ENCODE peak calls at places on chromosomes 5 and 9, in nine cellular contexts. A is H9, D is spleen, V is SJSA1, F is PC-3, Q is neuronal stem cell, P is prostate gland, C is cardiac muscle cell, S is right atrium auricular region. N is an unnamed sample. For H3K4me1, the result is how much of the 10 kb centered on the place peaks cover.

GRCh38 chr5:35129921-35130485 is 82.3 kb upstream of the AGXT2 start:
- DNase-seq in V (no peak), A (no peak), P (peak), Q (no peak), F (peak), S (no peak), C (peak), D (no peak), N (peak)

GRCh38 chr5:119343766-119344165 is 12.1 kb upstream of the TNFAIP8 start:
- DNase-seq in D (no peak), V (peak), P (no peak), F (no peak), Q (no peak), A (no peak), S (no peak), C (peak), N (no peak)

GRCh38 chr9:118630931-118631595 is 738.2 kb downstream of the BRINP1 start:
- DNase-seq in P (no peak), F (no peak), Q (no peak), V (no peak), S (no peak), C (no peak), D (no peak), A (no peak), N (peak)

GRCh38 chr5:132363431-132364112 is 5.9 kb upstream of the SLC22A5 start:
- DNase-seq in V (peak), P (peak), D (no peak), F (peak), S (peak), Q (no peak), C (peak), A (no peak), N (peak)

GRCh38 chr9:101738566-101739183 is at the start of gene GRIN3A:
- DNase-seq in F (no peak), C (no peak), D (no peak), A (peak), S (no peak), P (peak), V (no peak), Q (peak), N (no peak)

GRCh38 chr9:13358128-13358527 is 78.6 kb upstream of the MPDZ start:
- DNase-seq in F (peak), P (no peak), D (no peak), C (peak), V (peak), A (no peak), Q (no peak), S (no peak), N (peak)

GRCh38 chr5:169071-169727 is 22.1 kb upstream of the LRRC14B start:
- DNase-seq in F (peak), D (peak), C (peak), A (no peak), S (peak), V (no peak), Q (no peak), P (no peak), N (no peak)

GRCh38 chr9:100455470-100455869 is 17.5 kb upstream of the TMEFF1 start:
- DNase-seq in Q (no peak), V (no peak), A (no peak), S (no peak), F (no peak), P (no peak), C (peak), D (no peak), N (no peak)

GRCh38 chr9:130549093-130549735 is 30.2 kb upstream of the FUBP3 start:
- DNase-seq in P (no peak), F (peak), S (no peak), C (no peak), A (no peak), V (no peak), D (no peak), Q (no peak), N (no peak)

GRCh38 chr5:73856972-73857371 is 231.0 kb downstream of the ARHGEF28 start:
- DNase-seq in C (peak), P (no peak), S (no peak), Q (no peak), F (no peak), V (peak), A (no peak), D (no peak), N (no peak)

GRCh38 chr9:106799146-106799545 is 63.8 kb upstream of the ZNF462 start:
- DNase-seq in P (no peak), F (peak), D (no peak), S (no peak), A (no peak), C (peak), V (peak), Q (no peak), N (peak)

GRCh38 chr9:86494644-86495081 is 140.5 kb upstream of the TUT7 start:
- DNase-seq in A (no peak), C (peak), F (no peak), S (no peak), P (no peak), Q (no peak), V (no peak), D (no peak), N (peak)

GRCh38 chr5:112752335-112752734 is 14.7 kb downstream of the APC start:
- DNase-seq in Q (no peak), D (no peak), A (no peak), V (no peak), P (no peak), C (no peak), S (no peak), F (no peak), N (no peak)

GRCh38 chr5:126015244-126016054 is 407.8 kb upstream of the GRAMD2B start:
- DNase-seq in V (peak), A (no peak), F (peak), D (no peak), P (no peak), Q (no peak), C (peak), S (no peak), N (peak)

GRCh38 chr9:115117999-115118470 is at the start of gene TNC:
- DNase-seq in A (peak), S (peak), F (peak), V (no peak), P (peak), Q (peak), D (peak), C (peak), N (peak)

GRCh38 chr9:26809795-26810194 is 82.8 kb downstream of the CAAP1 start:
- DNase-seq in D (no peak), F (peak), V (no peak), S (no peak), A (no peak), P (no peak), Q (no peak), C (peak), N (peak)

GRCh38 chr9:135456436-135457104 is 23.0 kb upstream of the PPP1R26 start:
- DNase-seq in S (no peak), D (no peak), A (no peak), V (no peak), F (no peak), C (no peak), Q (no peak), P (no peak), N (no peak)

GRCh38 chr5:141199359-141200235 is at the start of gene PCDHB11:
- DNase-seq in C (no peak), Q (no peak), A (no peak), D (no peak), S (no peak), F (peak), V (no peak), P (no peak), N (no peak)

GRCh38 chr9:109923371-109923770 is 143.4 kb downstream of the PALM2AKAP2 start:
- DNase-seq in V (no peak), C (peak), A (no peak), Q (no peak), S (no peak), F (peak), D (no peak), P (peak), N (no peak)

GRCh38 chr5:158163836-158164572 is 305.1 kb upstream of the CLINT1 start:
- DNase-seq in S (no peak), D (no peak), Q (no peak), V (no peak), F (no peak), P (no peak), A (no peak), C (peak), N (no peak)

GRCh38 chr9:133819923-133820322 is 81.8 kb upstream of the SARDH start:
- DNase-seq in C (no peak), F (no peak), A (no peak), P (no peak), V (no peak), Q (no peak), D (no peak), S (no peak), N (no peak)

GRCh38 chr5:38347896-38348295 is 89.5 kb downstream of the EGFLAM start:
- DNase-seq in C (no peak), Q (no peak), F (no peak), P (no peak), D (no peak), V (no peak), S (no peak), A (no peak), N (no peak)

GRCh38 chr5:163585206-163585605 is 79.8 kb downstream of the MAT2B start:
- DNase-seq in C (no peak), P (no peak), Q (no peak), V (peak), D (no peak), F (peak), S (no peak), A (no peak), N (peak)

GRCh38 chr5:172009536-172010270 is 3.3 kb upstream of the FBXW11 start:
- DNase-seq in Q (no peak), V (no peak), D (no peak), C (peak), A (no peak), P (no peak), F (no peak), S (no peak), N (no peak)

GRCh38 chr5:141973871-141974595 is 5.1 kb downstream of the RNF14 start:
- DNase-seq in D (no peak), Q (no peak), S (no peak), A (no peak), C (peak), V (peak), P (no peak), F (peak), N (no peak)

GRCh38 chr5:159912033-159912800 is 4.1 kb upstream of the ADRA1B start:
- DNase-seq in C (peak), A (no peak), P (no peak), S (no peak), F (peak), Q (no peak), V (peak), D (no peak), N (no peak)

GRCh38 chr9:73565833-73566465 is 414.3 kb downstream of the ANXA1 start:
- DNase-seq in A (peak), Q (no peak), F (peak), P (no peak), D (no peak), S (no peak), C (peak), V (peak), N (peak)

GRCh38 chr9:124661184-124661755 is 109.8 kb downstream of the NR6A1 start:
- DNase-seq in Q (no peak), D (no peak), V (no peak), P (no peak), C (no peak), S (no peak), F (no peak), A (no peak), N (no peak)

GRCh38 chr5:88743231-88743879 is 139.6 kb downstream of the MEF2C start:
- DNase-seq in Q (no peak), V (no peak), P (no peak), S (no peak), C (peak), A (no peak), D (no peak), F (peak), N (no peak)

GRCh38 chr5:119267958-119268386 is 87.8 kb upstream of the TNFAIP8 start:
- DNase-seq in D (peak), V (peak), F (peak), P (peak), A (peak), Q (peak), C (peak), S (peak), N (peak)

DNA sequence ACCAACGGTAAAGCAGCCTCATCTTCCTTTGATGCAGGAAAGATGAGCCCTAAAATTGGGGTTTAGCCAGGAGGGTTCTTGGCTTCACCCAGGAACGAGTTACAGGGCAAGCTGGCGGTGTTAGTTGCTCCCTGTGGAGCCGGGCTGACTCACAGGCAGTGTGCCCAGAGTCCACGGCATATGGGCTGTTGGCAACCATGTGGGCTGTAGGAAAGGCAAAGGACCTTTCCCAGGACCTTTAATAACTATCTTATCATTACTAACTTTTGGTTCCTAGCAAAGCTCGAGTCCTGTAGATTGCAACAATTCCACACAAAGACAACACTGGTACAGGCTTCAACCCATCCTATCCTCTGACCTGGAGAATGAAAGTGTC is 29.8 kb upstream of the CLPTM1L start:
- DNase-seq in F (peak), V (no peak), D (peak), P (no peak), S (no peak), Q (no peak), C (peak), A (no peak), N (no peak)
- H3K4me1 ChIP-seq in F (under half), V (under half), D (under half), P (under half), S (under half), Q (under half), C (under half), A (under half), N (under half)

GRCh38 chr9:129145316-129145715 is 32.7 kb downstream of the IER5L start:
- DNase-seq in C (peak), Q (no peak), A (no peak), P (no peak), D (no peak), S (no peak), F (no peak), V (no peak), N (no peak)
- H3K4me1 ChIP-seq in C (half or more), Q (half or more), A (under half), P (under half), D (half or more), S (under half), F (under half), V (half or more), N (under half)

GRCh38 chr9:121721770-121722169 is 70.3 kb downstream of the DAB2IP start:
- DNase-seq in S (no peak), A (no peak), P (no peak), Q (no peak), F (no peak), V (no peak), D (no peak), C (no peak), N (no peak)

GRCh38 chr9:121718063-121718462 is 66.6 kb downstream of the DAB2IP start:
- DNase-seq in S (no peak), P (no peak), F (no peak), A (no peak), D (no peak), V (no peak), C (peak), Q (peak), N (no peak)

GRCh38 chr9:121718501-121718900 is 67.1 kb downstream of the DAB2IP start:
- DNase-seq in Q (no peak), F (no peak), D (no peak), P (no peak), A (no peak), C (no peak), V (no peak), S (no peak), N (peak)

GRCh38 chr9:121720992-121721350 is 69.5 kb downstream of the DAB2IP start:
- DNase-seq in D (no peak), A (no peak), C (no peak), F (peak), P (no peak), Q (no peak), V (no peak), S (no peak), N (no peak)

GRCh38 chr9:121720311-121720991 is 69.0 kb downstream of the DAB2IP start:
- DNase-seq in F (peak), C (no peak), D (no peak), S (no peak), V (no peak), P (no peak), Q (no peak), A (no peak), N (peak)
- H3K4me1 ChIP-seq in F (under half), C (under half), D (under half), S (under half), V (under half), P (under half), Q (under half), A (under half), N (under half)

DNA sequence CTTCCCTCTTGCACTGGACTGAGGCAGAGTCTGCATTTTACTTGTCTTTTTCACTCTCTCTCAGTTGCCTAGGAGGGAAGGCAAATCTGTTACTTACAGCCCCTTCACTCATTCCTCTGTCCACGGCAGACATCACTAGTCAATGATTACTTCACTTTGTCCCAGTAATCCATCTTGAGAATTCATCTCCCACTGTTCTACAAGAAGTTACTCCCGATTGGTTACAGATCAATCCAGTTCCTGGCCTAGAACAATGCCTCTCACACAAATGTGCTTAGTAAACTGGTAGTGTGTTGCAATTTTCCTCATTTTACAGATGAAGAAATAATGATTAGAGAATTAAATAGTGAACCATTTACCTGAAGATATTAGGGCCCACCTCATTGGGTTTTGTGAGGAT is 49.7 kb upstream of the SPATA31D4 start:
- DNase-seq in F (no peak), S (no peak), C (no peak), V (no peak), A (no peak), Q (no peak), D (no peak), P (no peak), N (no peak)
- H3K4me1 ChIP-seq in F (under half), S (under half), C (under half), V (under half), A (under half), Q (under half), D (under half), P (under half), N (under half)

DNA sequence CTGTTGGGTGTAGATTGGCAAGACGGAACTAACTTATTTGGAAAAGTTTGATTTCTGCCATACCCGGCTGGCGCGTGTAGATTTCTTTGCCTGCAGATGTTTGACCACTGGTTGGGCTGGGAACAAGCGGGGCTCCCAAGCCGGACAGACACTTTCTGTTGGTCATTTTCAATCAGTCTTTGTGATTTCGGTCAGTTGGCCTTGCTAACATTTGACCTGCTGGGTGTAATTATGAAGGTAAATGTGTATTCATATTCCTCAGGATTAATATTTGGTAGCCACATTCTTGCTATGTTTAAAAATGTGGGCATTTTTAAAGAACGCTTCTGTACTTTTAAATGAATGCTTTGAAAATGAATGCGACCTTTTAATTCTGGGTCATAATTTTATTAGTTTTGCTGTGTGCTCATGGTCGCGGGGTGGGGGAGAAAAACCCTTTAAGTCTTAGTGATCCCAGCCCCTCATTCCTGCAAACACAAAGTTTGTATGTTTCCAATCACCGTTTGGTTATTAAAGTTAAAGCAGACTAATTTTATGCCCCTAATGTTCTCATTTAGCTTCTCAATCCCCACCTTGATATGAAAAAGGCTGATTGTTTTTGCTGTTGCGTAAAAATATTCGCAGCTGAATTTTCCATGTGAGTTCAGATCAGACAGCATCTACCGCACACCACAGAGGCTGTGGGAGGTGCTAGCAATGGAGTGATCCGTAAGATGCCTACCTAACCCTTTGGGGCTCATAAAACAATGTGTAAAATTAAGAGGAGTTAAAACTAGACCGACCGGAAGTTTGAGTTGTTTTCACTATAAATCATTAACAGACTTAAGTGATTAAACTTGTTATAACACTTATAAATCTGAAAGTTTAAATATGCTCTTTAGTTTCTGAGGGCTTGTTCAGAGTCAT is 1.5 kb downstream of the RASGRF2 start:
- DNase-seq in P (no peak), V (peak), C (no peak), S (no peak), D (no peak), F (no peak), Q (peak), A (no peak), N (no peak)
- H3K4me1 ChIP-seq in P (under half), V (half or more), C (under half), S (under half), D (half or more), F (under half), Q (under half), A (under half), N (under half)

DNA sequence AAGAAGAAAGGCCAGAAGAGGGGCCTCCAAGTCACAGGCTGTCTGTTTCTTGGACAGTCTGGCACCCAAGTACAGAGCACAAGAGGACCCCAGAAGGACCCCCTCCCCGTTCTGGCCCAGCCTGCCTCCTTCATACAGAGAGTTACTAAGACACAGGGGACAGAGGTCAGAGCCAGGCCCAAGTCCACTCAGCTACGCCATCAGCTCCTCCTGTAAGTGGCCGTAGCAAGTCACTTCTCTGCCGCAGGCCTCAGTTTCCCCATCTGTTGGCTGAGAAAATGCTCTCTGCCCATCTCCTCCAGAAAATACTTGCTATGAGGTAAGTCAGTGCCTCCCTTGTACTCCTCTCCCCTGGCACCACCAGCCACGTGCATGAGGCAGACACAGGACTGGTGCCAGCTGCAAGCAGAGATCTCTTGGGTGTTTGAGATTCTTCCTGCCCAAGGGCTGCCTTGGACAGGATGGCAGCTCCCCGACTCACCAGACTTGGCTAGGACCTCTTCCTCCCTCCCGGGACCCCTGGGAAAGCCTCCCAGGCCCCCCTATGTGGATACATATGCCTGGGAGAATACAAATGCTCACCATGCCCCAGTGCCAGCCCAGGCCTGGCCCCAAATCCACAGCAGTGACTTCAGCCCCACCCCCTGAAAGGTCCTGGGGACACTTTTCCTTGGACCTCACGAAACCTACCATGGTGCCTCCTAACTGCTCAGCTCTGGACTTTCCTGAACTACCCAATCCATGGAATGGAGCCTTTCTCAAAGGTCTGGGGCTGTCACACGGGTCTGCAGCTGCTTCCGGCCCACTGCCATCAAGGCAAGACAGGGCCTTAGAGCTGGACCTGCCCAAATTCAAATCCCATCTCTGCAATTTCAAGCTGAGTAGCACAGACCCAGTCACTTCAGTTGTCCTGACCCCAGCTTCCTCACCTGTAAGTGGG is 5.1 kb downstream of the EEIG1 start:
- DNase-seq in F (no peak), A (no peak), S (no peak), C (no peak), V (no peak), D (no peak), Q (no peak), P (no peak), N (no peak)
- H3K4me1 ChIP-seq in F (under half), A (under half), S (under half), C (half or more), V (under half), D (half or more), Q (under half), P (half or more), N (under half)